ENCODE peak calls at places on chromosomes 5 and 9, in seven cellular contexts. One of them, this sample, is unnamed.
A peak's percentile ranks its signal among the peaks of the same experiment; 100 is the strongest.

GRCh38 chr9:3865373-3865772 is 339.6 kb upstream of the RFX3 start:
- DNase-seq in stimulated activated CD4-positive, alpha-beta T cell treated with anti-CD3 and anti-CD28 coated beads, Interleukin-2, amount 100 ng/mL, for 48 hours: no peak
- DNase-seq in T-cell: no peak
- DNase-seq in skeletal muscle cell: peak; percentile 83
- DNase-seq in T-helper 9 cell: no peak
- DNase-seq in GOT3: no peak
- DNase-seq in colonic mucosa: no peak
- DNase-seq in this sample: no peak

GRCh38 chr5:7638456-7638855 is 212.5 kb downstream of the CFAP90 start:
- DNase-seq in stimulated activated CD4-positive, alpha-beta T cell treated with anti-CD3 and anti-CD28 coated beads, Interleukin-2, amount 100 ng/mL, for 48 hours: no peak
- DNase-seq in T-cell: no peak
- DNase-seq in skeletal muscle cell: no peak
- DNase-seq in T-helper 9 cell: no peak
- DNase-seq in GOT3: no peak
- DNase-seq in colonic mucosa: no peak
- DNase-seq in this sample: no peak

GRCh38 chr9:93679536-93680444 is 103.4 kb downstream of the PHF2 start:
- DNase-seq in stimulated activated CD4-positive, alpha-beta T cell treated with anti-CD3 and anti-CD28 coated beads, Interleukin-2, amount 100 ng/mL, for 48 hours: no peak
- DNase-seq in T-cell: no peak
- DNase-seq in skeletal muscle cell: no peak
- DNase-seq in T-helper 9 cell: no peak
- DNase-seq in GOT3: no peak
- DNase-seq in colonic mucosa: peak; percentile 12
- DNase-seq in this sample: peak; percentile 0

GRCh38 chr9:76905984-76906861 is at the start of gene PRUNE2:
- DNase-seq in stimulated activated CD4-positive, alpha-beta T cell treated with anti-CD3 and anti-CD28 coated beads, Interleukin-2, amount 100 ng/mL, for 48 hours: peak; percentile 4
- DNase-seq in T-cell: no peak
- DNase-seq in skeletal muscle cell: peak; percentile 78
- DNase-seq in T-helper 9 cell: no peak
- DNase-seq in GOT3: peak; percentile 25
- DNase-seq in colonic mucosa: peak; percentile 80
- DNase-seq in this sample: peak; percentile 5

GRCh38 chr9:135023389-135023788 is 64.1 kb upstream of the OLFM1 start:
- DNase-seq in stimulated activated CD4-positive, alpha-beta T cell treated with anti-CD3 and anti-CD28 coated beads, Interleukin-2, amount 100 ng/mL, for 48 hours: no peak
- DNase-seq in T-cell: no peak
- DNase-seq in skeletal muscle cell: peak; percentile 2
- DNase-seq in T-helper 9 cell: no peak
- DNase-seq in GOT3: no peak
- DNase-seq in colonic mucosa: no peak
- DNase-seq in this sample: no peak

GRCh38 chr9:116151966-116152381 is 1.6 kb upstream of the PAPPA start:
- DNase-seq in stimulated activated CD4-positive, alpha-beta T cell treated with anti-CD3 and anti-CD28 coated beads, Interleukin-2, amount 100 ng/mL, for 48 hours: no peak
- DNase-seq in T-cell: no peak
- DNase-seq in skeletal muscle cell: peak; percentile 81
- DNase-seq in T-helper 9 cell: no peak
- DNase-seq in GOT3: no peak
- DNase-seq in colonic mucosa: no peak
- DNase-seq in this sample: no peak

GRCh38 chr9:99184073-99184426 is 37.7 kb downstream of the ALG2 start:
- DNase-seq in stimulated activated CD4-positive, alpha-beta T cell treated with anti-CD3 and anti-CD28 coated beads, Interleukin-2, amount 100 ng/mL, for 48 hours: no peak
- DNase-seq in T-cell: no peak
- DNase-seq in skeletal muscle cell: no peak
- DNase-seq in T-helper 9 cell: no peak
- DNase-seq in GOT3: no peak
- DNase-seq in colonic mucosa: no peak
- DNase-seq in this sample: no peak

GRCh38 chr5:161093105-161093504 is 241.1 kb upstream of the ATP10B start:
- DNase-seq in stimulated activated CD4-positive, alpha-beta T cell treated with anti-CD3 and anti-CD28 coated beads, Interleukin-2, amount 100 ng/mL, for 48 hours: no peak
- DNase-seq in T-cell: no peak
- DNase-seq in skeletal muscle cell: no peak
- DNase-seq in T-helper 9 cell: no peak
- DNase-seq in GOT3: no peak
- DNase-seq in colonic mucosa: no peak
- DNase-seq in this sample: no peak

GRCh38 chr9:128632066-128632465 is 24.6 kb downstream of the DYNC2I2 start:
- DNase-seq in stimulated activated CD4-positive, alpha-beta T cell treated with anti-CD3 and anti-CD28 coated beads, Interleukin-2, amount 100 ng/mL, for 48 hours: no peak
- DNase-seq in T-cell: no peak
- DNase-seq in skeletal muscle cell: no peak
- DNase-seq in T-helper 9 cell: no peak
- DNase-seq in GOT3: no peak
- DNase-seq in colonic mucosa: no peak
- DNase-seq in this sample: no peak